ENCODE peak calls at places on chromosomes 7 and 10, in six cellular contexts. One of them, this sample, is unnamed.

GRCh38 chr7:147022056-147022455 is 905.5 kb downstream of the CNTNAP2 start:
- DNase-seq in K562: no peak
- DNase-seq in endothelial cell of umbilical vein: no peak
- DNase-seq in GM12878: no peak
- DNase-seq in HepG2: no peak
- DNase-seq in A549: no peak
- DNase-seq in this sample: no peak

GRCh38 chr10:103479135-103479534 is at the start of gene CALHM3:
- DNase-seq in endothelial cell of umbilical vein: no peak
- DNase-seq in A549: peak; percentile 71
- DNase-seq in K562: peak; percentile 16
- DNase-seq in GM12878: no peak
- DNase-seq in HepG2: no peak
- DNase-seq in this sample: peak; percentile 65

GRCh38 chr10:4754143-4754542 is 71.9 kb upstream of the AKR1E2 start:
- DNase-seq in endothelial cell of umbilical vein: no peak
- DNase-seq in K562: no peak
- DNase-seq in HepG2: no peak
- DNase-seq in GM12878: no peak
- DNase-seq in A549: no peak
- DNase-seq in this sample: no peak

GRCh38 chr7:133873631-133874030 is 253.5 kb upstream of the LRGUK start:
- DNase-seq in GM12878: no peak
- DNase-seq in K562: no peak
- DNase-seq in endothelial cell of umbilical vein: peak; percentile 4
- DNase-seq in HepG2: no peak
- DNase-seq in A549: no peak
- DNase-seq in this sample: no peak

GRCh38 chr10:133617196-133617595 is 9.4 kb downstream of the FRG2B start:
- DNase-seq in A549: no peak
- DNase-seq in GM12878: no peak
- DNase-seq in endothelial cell of umbilical vein: no peak
- DNase-seq in HepG2: no peak
- DNase-seq in K562: no peak
- DNase-seq in this sample: no peak

GRCh38 chr7:21616796-21617436 is 74.1 kb downstream of the DNAH11 start:
- DNase-seq in GM12878: no peak
- DNase-seq in HepG2: no peak
- DNase-seq in A549: peak; percentile 40
- DNase-seq in K562: no peak
- DNase-seq in endothelial cell of umbilical vein: peak; percentile 67
- DNase-seq in this sample: no peak

GRCh38 chr10:118922226-118922625 is 107.3 kb upstream of the NANOS1 start:
- DNase-seq in HepG2: no peak
- DNase-seq in A549: no peak
- DNase-seq in GM12878: no peak
- DNase-seq in K562: no peak
- DNase-seq in endothelial cell of umbilical vein: no peak
- DNase-seq in this sample: no peak

GRCh38 chr10:93357680-93358079 is 124.5 kb downstream of the MYOF start:
- DNase-seq in GM12878: no peak
- DNase-seq in endothelial cell of umbilical vein: peak; percentile 51
- DNase-seq in HepG2: peak; percentile 43
- DNase-seq in A549: peak; percentile 35
- DNase-seq in K562: peak; percentile 40
- DNase-seq in this sample: peak; percentile 66

GRCh38 chr7:111384065-111384891 is 178.0 kb downstream of the IMMP2L start:
- DNase-seq in A549: peak; percentile 35
- DNase-seq in GM12878: no peak
- DNase-seq in HepG2: no peak
- DNase-seq in endothelial cell of umbilical vein: peak; percentile 36
- DNase-seq in K562: no peak
- DNase-seq in this sample: no peak

GRCh38 chr10:44989621-44990301 is 11.0 kb upstream of the ZNF22 start:
- DNase-seq in K562: no peak
- DNase-seq in HepG2: no peak
- DNase-seq in endothelial cell of umbilical vein: no peak
- DNase-seq in A549: no peak
- DNase-seq in GM12878: no peak
- DNase-seq in this sample: no peak

GRCh38 chr10:61835069-61835908 is 66.2 kb upstream of the ARID5B start:
- DNase-seq in HepG2: peak; percentile 44
- DNase-seq in endothelial cell of umbilical vein: peak; percentile 90
- DNase-seq in K562: peak; percentile 89
- DNase-seq in A549: peak; percentile 13
- DNase-seq in GM12878: peak; percentile 7
- DNase-seq in this sample: peak; percentile 36

GRCh38 chr10:125123363-125124113 is 36.8 kb downstream of the CTBP2 start:
- DNase-seq in K562: no peak
- DNase-seq in A549: peak; percentile 98
- DNase-seq in HepG2: no peak
- DNase-seq in endothelial cell of umbilical vein: peak; percentile 21
- DNase-seq in GM12878: no peak
- DNase-seq in this sample: no peak

GRCh38 chr7:96636342-96636865 is 73.2 kb downstream of the SEM1 start:
- DNase-seq in GM12878: no peak
- DNase-seq in K562: no peak
- DNase-seq in A549: no peak
- DNase-seq in endothelial cell of umbilical vein: no peak
- DNase-seq in HepG2: no peak
- DNase-seq in this sample: no peak

GRCh38 chr7:5594616-5595544 is 171.2 kb upstream of the TNRC18 start:
- DNase-seq in GM12878: no peak
- DNase-seq in HepG2: no peak
- DNase-seq in A549: no peak
- DNase-seq in K562: peak; percentile 66
- DNase-seq in endothelial cell of umbilical vein: peak; percentile 55
- DNase-seq in this sample: peak; percentile 86

GRCh38 chr7:36348256-36348655 is 41.4 kb upstream of the ANLN start:
- DNase-seq in HepG2: no peak
- DNase-seq in GM12878: no peak
- DNase-seq in endothelial cell of umbilical vein: peak; percentile 43
- DNase-seq in K562: no peak
- DNase-seq in A549: no peak
- DNase-seq in this sample: no peak

GRCh38 chr7:151814400-151814914 is 62.5 kb downstream of the PRKAG2 start:
- DNase-seq in K562: no peak
- DNase-seq in A549: no peak
- DNase-seq in HepG2: no peak
- DNase-seq in GM12878: no peak
- DNase-seq in endothelial cell of umbilical vein: no peak
- DNase-seq in this sample: no peak

GRCh38 chr7:95491634-95492314 is 6.0 kb downstream of the ASB4 start:
- DNase-seq in GM12878: no peak
- DNase-seq in HepG2: peak; percentile 58
- DNase-seq in endothelial cell of umbilical vein: no peak
- DNase-seq in A549: no peak
- DNase-seq in K562: peak; percentile 9
- DNase-seq in this sample: no peak

GRCh38 chr7:132430863-132431822 is 145.1 kb downstream of the PLXNA4 start:
- DNase-seq in GM12878: no peak
- DNase-seq in HepG2: no peak
- DNase-seq in endothelial cell of umbilical vein: peak; percentile 92
- DNase-seq in A549: peak; percentile 36
- DNase-seq in K562: peak; percentile 37
- DNase-seq in this sample: peak; percentile 23

GRCh38 chr10:70283071-70283444 is 746 bp downstream of the NPFFR1 start:
- DNase-seq in A549: no peak
- DNase-seq in K562: no peak
- DNase-seq in endothelial cell of umbilical vein: no peak
- DNase-seq in HepG2: no peak
- DNase-seq in GM12878: no peak
- DNase-seq in this sample: no peak

GRCh38 chr7:138449580-138449979 is 10.5 kb upstream of the TRIM24 start:
- DNase-seq in GM12878: no peak
- DNase-seq in K562: peak; percentile 71
- DNase-seq in endothelial cell of umbilical vein: no peak
- DNase-seq in HepG2: no peak
- DNase-seq in A549: no peak
- DNase-seq in this sample: peak; percentile 56

GRCh38 chr7:134458341-134458805 is 527 bp downstream of the AKR1B1 start:
- DNase-seq in HepG2: peak; percentile 49
- DNase-seq in K562: no peak
- DNase-seq in A549: peak; percentile 87
- DNase-seq in GM12878: peak; percentile 9
- DNase-seq in endothelial cell of umbilical vein: peak; percentile 60
- DNase-seq in this sample: peak; percentile 81

GRCh38 chr7:33760146-33760545 is 145.2 kb upstream of the BMPER start:
- DNase-seq in HepG2: no peak
- DNase-seq in GM12878: no peak
- DNase-seq in endothelial cell of umbilical vein: no peak
- DNase-seq in A549: no peak
- DNase-seq in K562: no peak
- DNase-seq in this sample: no peak
- TF ChIP-seq POLR2A in HepG2: no peak
- TF ChIP-seq POLR2A in GM12878: no peak
- TF ChIP-seq POLR2A in endothelial cell of umbilical vein: no peak
- TF ChIP-seq POLR2A in A549: no peak
- TF ChIP-seq POLR2A in K562: no peak
- TF ChIP-seq POLR2A in this sample: no peak

GRCh38 chr7:128359939-128360338 is 1.6 kb downstream of the PRRT4 start:
- DNase-seq in K562: no peak
- DNase-seq in GM12878: no peak
- DNase-seq in HepG2: no peak
- DNase-seq in A549: no peak
- DNase-seq in endothelial cell of umbilical vein: no peak
- DNase-seq in this sample: no peak

GRCh38 chr7:128363261-128363721 is 1.8 kb upstream of the PRRT4 start:
- DNase-seq in endothelial cell of umbilical vein: no peak
- DNase-seq in HepG2: no peak
- DNase-seq in A549: no peak
- DNase-seq in K562: no peak
- DNase-seq in GM12878: no peak
- DNase-seq in this sample: no peak

GRCh38 chr7:128364166-128364565 is 2.7 kb upstream of the PRRT4 start:
- DNase-seq in endothelial cell of umbilical vein: no peak
- DNase-seq in A549: no peak
- DNase-seq in K562: peak; percentile 37
- DNase-seq in HepG2: no peak
- DNase-seq in GM12878: no peak
- DNase-seq in this sample: no peak

GRCh38 chr7:128361463-128362441 is at the start of gene PRRT4:
- DNase-seq in GM12878: no peak
- DNase-seq in A549: peak; percentile 63
- DNase-seq in HepG2: no peak
- DNase-seq in K562: peak; percentile 54
- DNase-seq in endothelial cell of umbilical vein: no peak
- DNase-seq in this sample: peak; percentile 91

DNA sequence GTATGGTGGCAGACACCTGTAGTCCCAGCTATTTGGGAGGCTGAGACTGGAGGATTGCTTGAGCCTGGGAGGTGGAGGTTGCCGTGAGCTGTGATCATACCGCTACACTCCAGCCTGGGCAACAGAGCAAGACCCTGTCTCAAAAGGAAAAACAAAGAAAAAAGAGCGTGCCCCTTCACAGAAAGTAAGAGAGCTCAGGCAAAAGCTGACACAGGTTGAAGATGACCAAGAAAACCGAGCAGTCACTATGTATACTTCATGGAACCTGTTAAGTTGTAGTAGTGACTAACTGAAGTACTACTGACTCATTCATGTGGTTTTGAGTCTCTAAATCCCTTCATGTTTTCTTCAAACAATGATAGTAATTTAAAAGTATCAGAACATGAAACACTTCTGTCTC is 1.2 kb upstream of the PRRT4 start:
- DNase-seq in K562: no peak
- DNase-seq in endothelial cell of umbilical vein: no peak
- DNase-seq in GM12878: no peak
- DNase-seq in HepG2: no peak
- DNase-seq in A549: no peak
- DNase-seq in this sample: no peak
- TF ChIP-seq MYC in K562: no peak
- TF ChIP-seq MYC in endothelial cell of umbilical vein: no peak
- TF ChIP-seq MYC in GM12878: no peak
- TF ChIP-seq MYC in HepG2: no peak
- TF ChIP-seq MYC in A549: no peak
- TF ChIP-seq MYC in this sample: no peak

DNA sequence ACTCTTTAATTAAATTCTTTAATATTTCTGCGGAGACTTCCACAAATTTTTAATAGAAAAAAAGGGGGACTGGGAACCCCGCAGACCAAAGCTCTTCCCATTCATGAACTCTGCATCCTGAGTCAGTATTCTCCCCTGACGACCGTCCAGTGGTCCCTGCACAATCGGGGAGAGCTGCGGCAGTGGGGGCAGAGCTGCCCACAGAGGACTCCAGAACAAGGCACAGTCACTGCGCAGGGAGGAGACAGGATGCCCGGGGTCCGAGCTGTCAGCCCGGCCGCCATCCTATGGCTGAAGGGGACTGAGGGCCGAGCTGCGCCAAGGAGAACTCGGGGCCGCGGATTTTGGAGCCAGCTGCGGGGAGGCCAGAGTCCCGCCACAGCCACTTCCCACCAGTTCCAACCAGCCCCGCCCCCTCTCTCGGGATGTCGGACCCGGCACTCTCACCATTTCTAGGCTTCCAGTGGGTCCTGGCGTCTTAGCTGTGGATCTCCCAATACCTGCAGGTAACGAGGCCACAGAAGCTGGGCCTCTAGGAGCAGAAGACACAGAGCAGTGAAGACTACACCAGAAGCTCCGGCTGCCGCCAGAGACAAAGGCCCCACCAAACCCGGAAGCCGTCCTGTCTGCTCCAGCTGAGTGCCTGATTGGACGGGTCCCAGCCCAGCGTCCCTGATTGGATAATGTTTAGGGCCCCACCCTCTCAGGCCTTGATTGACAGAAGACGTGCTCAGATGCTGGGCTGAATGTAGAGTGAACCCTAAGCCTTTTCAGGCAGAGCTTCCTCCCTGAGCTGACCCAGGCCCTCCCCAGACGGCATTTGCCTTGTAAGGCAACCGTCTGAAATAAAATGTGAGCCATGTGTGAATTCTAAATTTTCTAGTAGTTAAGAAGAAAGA is at the start of gene ERV3-1:
- DNase-seq in HepG2: peak; percentile 97
- DNase-seq in GM12878: peak; percentile 90
- DNase-seq in A549: peak; percentile 81
- DNase-seq in endothelial cell of umbilical vein: peak; percentile 95
- DNase-seq in K562: peak; percentile 99
- DNase-seq in this sample: peak; percentile 100
- TF ChIP-seq POLR2A in HepG2: peak; percentile 93
- TF ChIP-seq POLR2A in GM12878: peak; percentile 95
- TF ChIP-seq POLR2A in A549: peak; percentile 76
- TF ChIP-seq POLR2A in endothelial cell of umbilical vein: peak; percentile 94
- TF ChIP-seq POLR2A in K562: peak; percentile 99
- TF ChIP-seq POLR2A in this sample: peak; percentile 99

GRCh38 chr7:90980545-90980944 is 283.7 kb upstream of the FZD1 start:
- DNase-seq in endothelial cell of umbilical vein: no peak
- DNase-seq in HepG2: no peak
- DNase-seq in A549: no peak
- DNase-seq in K562: no peak
- DNase-seq in GM12878: no peak
- DNase-seq in this sample: no peak
- TF ChIP-seq MYC in endothelial cell of umbilical vein: no peak
- TF ChIP-seq MYC in HepG2: no peak
- TF ChIP-seq MYC in A549: no peak
- TF ChIP-seq MYC in K562: no peak
- TF ChIP-seq MYC in GM12878: no peak
- TF ChIP-seq MYC in this sample: no peak

This sample was measured in NB4.